ENCODE peak calls at places on chromosomes 2 and 18, in four cellular contexts. One of them, this sample, is unnamed.

GRCh38 chr2:219247678-219248642 is 2.7 kb downstream of the STK16 start:
- DNase-seq in aorta: no peak
- DNase-seq in mammary epithelial cell: no peak
- DNase-seq in hypothalamus: no peak
- DNase-seq in this sample: no peak

GRCh38 chr2:97950329-97951154 is 45.2 kb downstream of the TMEM131 start:
- DNase-seq in hypothalamus: no peak
- DNase-seq in aorta: no peak
- DNase-seq in mammary epithelial cell: peak
- DNase-seq in this sample: no peak

GRCh38 chr18:8402237-8402636 is 207.0 kb upstream of the RAB12 start:
- DNase-seq in mammary epithelial cell: no peak
- DNase-seq in hypothalamus: no peak
- DNase-seq in aorta: no peak
- DNase-seq in this sample: no peak

GRCh38 chr18:31931163-31931885 is 11.6 kb downstream of the TRAPPC8 start:
- DNase-seq in mammary epithelial cell: no peak
- DNase-seq in aorta: no peak
- DNase-seq in hypothalamus: no peak
- DNase-seq in this sample: no peak

GRCh38 chr2:24853996-24854395 is 60.8 kb downstream of the CENPO start:
- DNase-seq in hypothalamus: no peak
- DNase-seq in mammary epithelial cell: no peak
- DNase-seq in aorta: no peak
- DNase-seq in this sample: no peak

GRCh38 chr18:24094561-24094960 is 44.3 kb upstream of the CABYR start:
- DNase-seq in aorta: no peak
- DNase-seq in mammary epithelial cell: no peak
- DNase-seq in hypothalamus: no peak
- DNase-seq in this sample: no peak

GRCh38 chr18:72180689-72181088 is 363.5 kb downstream of the CBLN2 start:
- DNase-seq in hypothalamus: no peak
- DNase-seq in aorta: no peak
- DNase-seq in mammary epithelial cell: no peak
- DNase-seq in this sample: no peak

GRCh38 chr2:46657042-46657504 is 177.7 kb downstream of the TMEM247 start:
- DNase-seq in hypothalamus: no peak
- DNase-seq in aorta: no peak
- DNase-seq in mammary epithelial cell: peak
- DNase-seq in this sample: no peak

GRCh38 chr18:51028201-51028805 is 1.7 kb upstream of the SMAD4 start:
- DNase-seq in hypothalamus: no peak
- DNase-seq in mammary epithelial cell: no peak
- DNase-seq in aorta: no peak
- DNase-seq in this sample: no peak

GRCh38 chr2:221461911-221462310 is 110.2 kb downstream of the EPHA4 start:
- DNase-seq in mammary epithelial cell: peak
- DNase-seq in hypothalamus: no peak
- DNase-seq in aorta: no peak
- DNase-seq in this sample: no peak

GRCh38 chr2:2505604-2506003 is 174.5 kb upstream of the MYT1L start:
- DNase-seq in mammary epithelial cell: no peak
- DNase-seq in hypothalamus: no peak
- DNase-seq in aorta: no peak
- DNase-seq in this sample: no peak

GRCh38 chr2:157895531-157895930 is 19.4 kb upstream of the ACVR1 start:
- DNase-seq in aorta: no peak
- DNase-seq in hypothalamus: no peak
- DNase-seq in mammary epithelial cell: peak
- DNase-seq in this sample: no peak

GRCh38 chr2:51410351-51410750 is 378.4 kb upstream of the NRXN1 start:
- DNase-seq in mammary epithelial cell: no peak
- DNase-seq in hypothalamus: no peak
- DNase-seq in aorta: no peak
- DNase-seq in this sample: no peak

GRCh38 chr2:60538136-60538535 is 15.3 kb downstream of the BCL11A start:
- DNase-seq in aorta: no peak
- DNase-seq in mammary epithelial cell: no peak
- DNase-seq in hypothalamus: no peak
- DNase-seq in this sample: no peak